ENCODE peak calls at places on chromosomes 12 and 14, in nine cellular contexts. C is endothelial cell, W is HFF-Myc, S is right lobe of liver, T is tibial nerve, R is fibroblast of lung, P is left ventricle myocardium inferior, Z is RWPE1, N is pancreas. I is an unnamed sample.

GRCh38 chr12:93136243-93137015 is 207.3 kb upstream of the EEA1 start:
- DNase-seq in C (no peak), W (no peak), S (no peak), T (no peak), R (no peak), P (no peak), Z (no peak), N (no peak), I (no peak)

GRCh38 chr12:53324113-53324778 is 2.8 kb upstream of the AAAS start:
- DNase-seq in C (peak), W (no peak), S (peak), T (no peak), R (peak), P (peak), Z (no peak), N (peak), I (peak)

GRCh38 chr12:116950628-116951325 is 40.0 kb downstream of the FBXW8 start:
- DNase-seq in C (no peak), W (no peak), S (no peak), T (no peak), R (no peak), P (no peak), Z (no peak), N (no peak), I (no peak)

GRCh38 chr12:40281791-40282364 is 57.1 kb downstream of the LRRK2 start:
- DNase-seq in C (no peak), W (no peak), S (no peak), T (no peak), R (no peak), P (no peak), Z (no peak), N (no peak), I (no peak)

GRCh38 chr14:22929848-22930364 is 730 bp upstream of the PRMT5 start:
- DNase-seq in C (no peak), W (no peak), S (no peak), T (no peak), R (no peak), P (no peak), Z (no peak), N (no peak), I (no peak)

GRCh38 chr14:69039287-69039628 is 60.2 kb upstream of the ACTN1 start:
- DNase-seq in C (no peak), W (no peak), S (no peak), T (no peak), R (peak), P (no peak), Z (peak), N (no peak), I (no peak)

GRCh38 chr14:72774894-72775620 is 118.8 kb downstream of the DPF3 start:
- DNase-seq in C (no peak), W (no peak), S (no peak), T (no peak), R (no peak), P (no peak), Z (no peak), N (no peak), I (no peak)

GRCh38 chr12:73181244-73181643 is 909.1 kb downstream of the TRHDE start:
- DNase-seq in C (no peak), W (no peak), S (no peak), T (no peak), R (no peak), P (no peak), Z (no peak), N (no peak), I (no peak)

GRCh38 chr14:65933400-65934068 is 521.0 kb downstream of the FUT8 start:
- DNase-seq in C (no peak), W (no peak), S (no peak), T (no peak), R (no peak), P (peak), Z (no peak), N (no peak), I (no peak)

GRCh38 chr12:133233993-133234564 is 1.6 kb downstream of the ANHX start:
- DNase-seq in C (no peak), W (no peak), S (no peak), T (no peak), R (no peak), P (no peak), Z (no peak), N (no peak), I (no peak)

GRCh38 chr14:105883066-105884005 is 357.0 kb downstream of the TMEM121 start:
- DNase-seq in C (no peak), W (no peak), S (peak), T (peak), R (no peak), P (peak), Z (no peak), N (no peak), I (no peak)

GRCh38 chr14:53360821-53361220 is 207.7 kb upstream of the DDHD1 start:
- DNase-seq in C (no peak), W (no peak), S (no peak), T (no peak), R (no peak), P (no peak), Z (no peak), N (no peak), I (no peak)

GRCh38 chr14:52338282-52338681 is 24.2 kb downstream of the PTGER2 start:
- DNase-seq in C (no peak), W (no peak), S (no peak), T (no peak), R (peak), P (no peak), Z (peak), N (no peak), I (no peak)

GRCh38 chr14:101501341-101501740 is 60.0 kb upstream of the DIO3 start:
- DNase-seq in C (no peak), W (no peak), S (peak), T (peak), R (no peak), P (no peak), Z (no peak), N (no peak), I (no peak)

GRCh38 chr14:31336646-31337045 is 83.7 kb downstream of the HEATR5A start:
- DNase-seq in C (no peak), W (no peak), S (no peak), T (no peak), R (peak), P (no peak), Z (peak), N (no peak), I (no peak)

GRCh38 chr12:3968523-3968922 is 95.3 kb upstream of the PARP11 start:
- DNase-seq in C (no peak), W (no peak), S (no peak), T (no peak), R (no peak), P (no peak), Z (no peak), N (no peak), I (no peak)

GRCh38 chr12:42638697-42639096 is 49.2 kb upstream of the PRICKLE1 start:
- DNase-seq in C (no peak), W (no peak), S (no peak), T (no peak), R (no peak), P (no peak), Z (no peak), N (no peak), I (no peak)

GRCh38 chr14:99246536-99247083 is 25.4 kb downstream of the BCL11B start:
- DNase-seq in C (no peak), W (no peak), S (no peak), T (no peak), R (no peak), P (no peak), Z (no peak), N (no peak), I (no peak)

GRCh38 chr12:113232787-113233585 is 11.7 kb downstream of the TPCN1 start:
- DNase-seq in C (no peak), W (no peak), S (no peak), T (no peak), R (no peak), P (peak), Z (no peak), N (no peak), I (peak)
- TF ChIP-seq CTCF in C (no peak), W (no peak), S (no peak), T (no peak), R (no peak), P (no peak), Z (no peak), N (no peak), I (no peak)

DNA sequence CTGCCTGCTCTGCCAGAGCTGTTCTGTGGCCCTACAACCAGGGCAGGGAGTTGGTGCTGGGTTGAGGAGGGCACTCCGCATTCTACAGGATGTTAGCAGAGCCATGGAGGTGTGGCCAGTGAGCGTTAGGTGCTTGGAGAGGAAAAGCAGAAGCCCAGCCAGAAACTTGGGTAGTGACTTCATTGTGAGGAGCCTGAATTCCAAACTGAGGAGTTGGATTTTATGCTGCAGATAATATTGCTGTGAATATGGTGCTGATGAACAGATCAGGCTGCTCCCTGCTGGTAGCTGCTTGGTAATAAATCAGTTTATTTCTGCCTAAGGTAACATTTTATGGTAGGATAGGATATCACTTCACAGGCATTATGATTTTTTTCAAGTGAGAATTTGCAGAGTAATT is 7.1 kb upstream of the CCDC175 start:
- DNase-seq in C (no peak), W (no peak), S (no peak), T (no peak), R (peak), P (no peak), Z (peak), N (no peak), I (no peak)
- TF ChIP-seq CTCF in C (no peak), W (no peak), S (no peak), T (no peak), R (peak), P (no peak), Z (no peak), N (no peak), I (no peak)

GRCh38 chr12:132162508-132163031 is 18.3 kb downstream of the NOC4L start:
- DNase-seq in C (no peak), W (no peak), S (peak), T (no peak), R (peak), P (no peak), Z (no peak), N (no peak), I (no peak)
- TF ChIP-seq CTCF in C (no peak), W (no peak), S (no peak), T (no peak), R (no peak), P (no peak), Z (no peak), N (no peak), I (no peak)

GRCh38 chr12:54364413-54364812 is at the start of gene GPR84:
- DNase-seq in C (no peak), W (no peak), S (no peak), T (no peak), R (no peak), P (no peak), Z (no peak), N (no peak), I (no peak)
- TF ChIP-seq CTCF in C (no peak), W (no peak), S (no peak), T (no peak), R (no peak), P (no peak), Z (no peak), N (no peak), I (no peak)

DNA sequence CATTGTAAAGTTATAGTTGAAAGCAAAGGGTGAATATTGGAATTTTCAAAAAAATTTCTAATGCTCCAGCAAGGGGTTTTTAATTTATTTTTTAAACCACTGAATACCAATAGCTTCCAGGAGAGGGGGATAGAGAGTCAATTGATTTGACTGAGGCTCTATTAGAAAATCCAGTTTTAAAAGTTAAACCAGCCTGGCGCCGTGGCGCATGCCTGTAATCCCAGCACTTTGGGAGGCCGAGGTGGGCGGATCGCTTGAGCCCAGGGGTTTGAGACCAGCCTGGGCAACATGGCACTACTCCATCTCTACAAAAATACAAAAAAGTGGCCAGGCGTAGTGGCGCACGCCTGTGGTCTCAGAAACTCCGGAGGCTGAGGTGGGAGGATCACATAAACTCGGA is 150.1 kb downstream of the SLC38A4 start:
- DNase-seq in C (peak), W (no peak), S (peak), T (no peak), R (peak), P (no peak), Z (no peak), N (no peak), I (no peak)
- TF ChIP-seq CTCF in C (peak), W (peak), S (peak), T (peak), R (peak), P (peak), Z (peak), N (peak), I (peak)

DNA sequence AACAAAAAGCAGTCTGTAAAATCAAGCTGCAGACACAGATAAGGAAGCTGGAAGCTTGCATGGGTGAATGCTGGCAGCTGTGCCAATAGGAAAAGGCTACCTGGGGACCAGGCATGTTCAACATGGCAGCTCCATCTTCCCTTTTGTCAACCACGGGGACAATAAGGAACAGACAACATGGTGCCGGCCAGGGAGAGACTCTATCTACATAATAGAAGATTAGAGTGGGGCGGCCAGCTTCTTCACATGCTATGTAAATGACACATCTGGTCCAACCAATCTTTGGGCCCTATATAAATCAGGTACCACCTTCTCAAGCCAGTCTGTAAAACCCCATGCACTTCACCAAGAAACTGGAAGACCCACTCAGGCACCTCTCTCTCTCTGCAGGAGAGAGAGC is 157.6 kb downstream of the SUDS3 start:
- DNase-seq in C (no peak), W (no peak), S (no peak), T (no peak), R (no peak), P (no peak), Z (no peak), N (no peak), I (no peak)
- TF ChIP-seq CTCF in C (no peak), W (no peak), S (no peak), T (no peak), R (no peak), P (no peak), Z (no peak), N (no peak), I (no peak)